ENCODE peak calls at places on chromosomes 4 and X, in eight cellular contexts. N is astrocyte of the spinal cord, E is upper lobe of right lung, L is gastrocnemius medialis, R is body of pancreas, Q is Panc1, I is retinal pigment epithelial cell, M is cardiac muscle cell. W is an unnamed sample.

GRCh38 chrX:71117358-71117757 is 1.0 kb upstream of the MED12 start:
- DNase-seq in N (no peak), E (no peak), L (no peak), R (no peak), Q (no peak), I (no peak), M (no peak), W (no peak)

GRCh38 chrX:129235903-129236302 is 287.4 kb downstream of the SMARCA1 start:
- DNase-seq in N (no peak), E (no peak), L (no peak), R (no peak), Q (no peak), I (no peak), M (no peak), W (no peak)

GRCh38 chr4:23999714-24000113 is 109.9 kb upstream of the PPARGC1A start:
- DNase-seq in N (peak), E (no peak), L (no peak), R (no peak), Q (no peak), I (no peak), M (no peak), W (no peak)

GRCh38 chr4:103075435-103075893 is 1.1 kb downstream of the SLC9B2 start:
- DNase-seq in N (peak), E (no peak), L (no peak), R (no peak), Q (no peak), I (peak), M (no peak), W (no peak)

GRCh38 chrX:114344756-114345155 is 239.1 kb upstream of the HTR2C start:
- DNase-seq in N (peak), E (no peak), L (no peak), R (no peak), Q (peak), I (peak), M (peak), W (no peak)

GRCh38 chr4:38800956-38801450 is 3.6 kb downstream of the TLR1 start:
- DNase-seq in N (no peak), E (no peak), L (no peak), R (no peak), Q (no peak), I (peak), M (no peak), W (no peak)

GRCh38 chr4:189823611-189824010 is 117.1 kb upstream of the FRG1 start:
- DNase-seq in N (no peak), E (no peak), L (no peak), R (no peak), Q (no peak), I (no peak), M (no peak), W (no peak)

GRCh38 chr4:137909910-137910309 is 332.2 kb downstream of the SLC7A11 start:
- DNase-seq in N (no peak), E (peak), L (no peak), R (peak), Q (no peak), I (peak), M (peak), W (no peak)

GRCh38 chr4:173092003-173092402 is 76.6 kb upstream of the GALNT7 start:
- DNase-seq in N (no peak), E (no peak), L (no peak), R (no peak), Q (no peak), I (no peak), M (no peak), W (no peak)

GRCh38 chr4:3654036-3654807 is 112.0 kb upstream of the ADRA2C start:
- DNase-seq in N (no peak), E (no peak), L (no peak), R (no peak), Q (no peak), I (no peak), M (no peak), W (no peak)

GRCh38 chr4:184806711-184807110 is 19.1 kb downstream of the ACSL1 start:
- DNase-seq in N (no peak), E (no peak), L (no peak), R (no peak), Q (no peak), I (no peak), M (no peak), W (no peak)

GRCh38 chr4:777520-778262 is 48.2 kb downstream of the CPLX1 start:
- DNase-seq in N (no peak), E (no peak), L (no peak), R (no peak), Q (no peak), I (no peak), M (no peak), W (no peak)

GRCh38 chrX:15874672-15875071 is 20.1 kb upstream of the AP1S2 start:
- DNase-seq in N (no peak), E (no peak), L (no peak), R (no peak), Q (no peak), I (no peak), M (no peak), W (no peak)

GRCh38 chr4:122602277-122603142 is 18.4 kb downstream of the IL21 start:
- DNase-seq in N (peak), E (no peak), L (no peak), R (no peak), Q (no peak), I (no peak), M (peak), W (no peak)
- H3K4me3 ChIP-seq in N (no peak), E (no peak), L (no peak), R (no peak), Q (peak), I (no peak), M (no peak), W (no peak)

DNA sequence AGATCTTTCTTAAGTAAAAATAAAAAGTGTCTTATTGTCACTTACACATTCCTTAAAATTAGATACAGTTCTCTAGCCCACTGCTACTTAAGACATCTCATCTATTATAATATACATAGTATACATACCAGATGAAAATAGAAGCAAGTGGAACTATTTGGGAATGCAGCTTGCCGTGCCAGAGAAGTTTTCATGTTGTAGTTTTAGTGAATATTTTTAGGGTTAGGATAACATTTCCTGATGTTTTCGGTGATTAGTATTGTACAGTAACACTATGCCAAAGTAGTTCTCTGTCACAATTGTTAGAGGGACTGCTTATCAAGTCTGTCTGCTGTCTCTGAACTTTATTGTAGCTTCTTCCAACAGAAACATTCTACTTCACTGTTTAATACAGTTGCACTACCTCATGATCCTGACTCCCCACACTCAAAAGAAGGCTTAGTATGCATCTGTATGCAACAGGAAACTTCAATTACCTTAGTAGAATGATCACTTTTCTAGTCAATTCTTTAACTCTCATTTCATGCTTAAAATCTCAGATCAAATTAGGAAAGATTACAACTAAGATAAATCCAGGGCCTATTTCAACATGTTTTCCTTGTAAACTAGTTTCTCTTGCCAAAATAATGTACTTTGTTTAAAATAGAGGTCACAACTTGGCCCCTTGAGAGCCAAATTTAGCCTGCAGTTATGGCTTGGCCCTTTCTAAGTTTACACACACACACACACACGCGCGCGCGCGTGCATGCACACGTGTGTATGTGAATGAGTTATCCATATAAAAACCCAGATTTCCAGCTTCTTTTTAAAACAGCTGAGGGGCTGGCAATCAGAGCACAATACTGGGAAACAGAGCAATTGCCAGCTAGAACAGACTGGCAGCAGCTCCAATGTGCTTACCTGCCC is 42.3 kb upstream of the SRPX start:
- DNase-seq in N (peak), E (no peak), L (no peak), R (no peak), Q (no peak), I (no peak), M (no peak), W (no peak)
- TF ChIP-seq CTCF in N (no peak), E (no peak), L (no peak), R (no peak), Q (no peak), I (no peak), M (no peak), W (no peak)

DNA sequence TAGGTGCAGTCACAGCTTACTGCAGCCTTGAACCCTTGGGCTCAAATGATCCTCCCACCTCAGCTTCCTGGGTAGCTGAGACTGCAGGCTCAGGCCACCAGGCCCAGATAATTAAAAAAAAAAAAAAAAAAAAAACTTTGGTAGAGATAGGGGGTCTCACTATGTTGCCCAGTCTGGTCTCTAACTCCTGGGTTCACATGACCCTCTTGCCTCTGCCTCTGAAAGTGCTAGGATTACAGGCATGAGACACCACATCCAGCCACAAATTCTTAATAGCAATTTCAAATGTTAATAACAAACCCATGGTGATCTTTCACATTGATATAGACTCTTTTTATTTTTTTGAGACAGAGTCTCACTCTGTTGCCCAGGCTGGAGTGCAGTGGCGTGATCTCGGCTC is 12.3 kb upstream of the FGF5 start:
- DNase-seq in N (no peak), E (no peak), L (no peak), R (no peak), Q (no peak), I (no peak), M (no peak), W (no peak)
- H3K4me3 ChIP-seq in N (no peak), E (no peak), L (no peak), R (no peak), Q (no peak), I (no peak), M (no peak), W (no peak)

GRCh38 chrX:120090208-120090607 is 12.7 kb upstream of the RHOXF2B start:
- DNase-seq in N (no peak), E (no peak), L (no peak), R (no peak), Q (no peak), I (no peak), M (no peak), W (no peak)
- TF ChIP-seq CTCF in N (no peak), E (no peak), L (no peak), R (no peak), Q (peak), I (no peak), M (no peak), W (no peak)

GRCh38 chrX:116181300-116181699 is 10.8 kb downstream of the AGTR2 start:
- DNase-seq in N (no peak), E (no peak), L (no peak), R (no peak), Q (no peak), I (no peak), M (no peak), W (no peak)
- H3K4me3 ChIP-seq in N (no peak), E (no peak), L (no peak), R (no peak), Q (no peak), I (no peak), M (no peak), W (no peak)

GRCh38 chrX:123732679-123733363 is at the start of gene THOC2:
- DNase-seq in N (peak), E (peak), L (peak), R (peak), Q (peak), I (no peak), M (peak), W (peak)
- TF ChIP-seq CTCF in N (peak), E (peak), L (peak), R (peak), Q (no peak), I (peak), M (peak), W (no peak)